ENCODE peak calls at places on chromosomes 4 and X, in five cellular contexts. One of them, this sample, is unnamed.

GRCh38 chr4:48262926-48263325 is 6.7 kb downstream of the TEC start:
- DNase-seq in endodermal cell: no peak
- DNase-seq in thoracic aorta: no peak
- DNase-seq in AG04449: no peak
- DNase-seq in GM20000: no peak
- DNase-seq in this sample: no peak

GRCh38 chrX:96405842-96406241 is 278.8 kb upstream of the DIAPH2 start:
- DNase-seq in endodermal cell: no peak
- DNase-seq in thoracic aorta: no peak
- DNase-seq in AG04449: no peak
- DNase-seq in GM20000: no peak
- DNase-seq in this sample: no peak

GRCh38 chr4:30716158-30716557 is 4.0 kb upstream of the PCDH7 start:
- DNase-seq in endodermal cell: no peak
- DNase-seq in thoracic aorta: no peak
- DNase-seq in AG04449: no peak
- DNase-seq in GM20000: peak
- DNase-seq in this sample: no peak

GRCh38 chr4:76723916-76724315 is 174.0 kb downstream of the SOWAHB start:
- DNase-seq in endodermal cell: no peak
- DNase-seq in thoracic aorta: no peak
- DNase-seq in AG04449: no peak
- DNase-seq in GM20000: no peak
- DNase-seq in this sample: no peak

GRCh38 chr4:99927566-99927965 is 18.9 kb downstream of the DNAJB14 start:
- DNase-seq in endodermal cell: no peak
- DNase-seq in thoracic aorta: no peak
- DNase-seq in AG04449: no peak
- DNase-seq in GM20000: no peak
- DNase-seq in this sample: no peak

GRCh38 chr4:30920043-30920442 is 199.9 kb downstream of the PCDH7 start:
- DNase-seq in endodermal cell: peak
- DNase-seq in thoracic aorta: no peak
- DNase-seq in AG04449: no peak
- DNase-seq in GM20000: no peak
- DNase-seq in this sample: peak

GRCh38 chrX:72083291-72083690 is 48.4 kb downstream of the RTL5 start:
- DNase-seq in endodermal cell: no peak
- DNase-seq in thoracic aorta: no peak
- DNase-seq in AG04449: no peak
- DNase-seq in GM20000: no peak
- DNase-seq in this sample: no peak

GRCh38 chr4:7432531-7433375 is 2.0 kb downstream of the PSAPL1 start:
- DNase-seq in endodermal cell: no peak
- DNase-seq in thoracic aorta: no peak
- DNase-seq in AG04449: no peak
- DNase-seq in GM20000: no peak
- DNase-seq in this sample: no peak

GRCh38 chr4:113404167-113404571 is 354.7 kb downstream of the ANK2 start:
- DNase-seq in endodermal cell: no peak
- DNase-seq in thoracic aorta: no peak
- DNase-seq in AG04449: no peak
- DNase-seq in GM20000: no peak
- DNase-seq in this sample: no peak

GRCh38 chr4:165208741-165209388 is 1.5 kb downstream of the KLHL2 start:
- DNase-seq in endodermal cell: no peak
- DNase-seq in thoracic aorta: no peak
- DNase-seq in AG04449: no peak
- DNase-seq in GM20000: no peak
- DNase-seq in this sample: no peak

GRCh38 chr4:124713213-124713592 is 671 bp upstream of the ANKRD50 start:
- DNase-seq in endodermal cell: peak
- DNase-seq in thoracic aorta: peak
- DNase-seq in AG04449: no peak
- DNase-seq in GM20000: peak
- DNase-seq in this sample: peak

GRCh38 chr4:124710253-124710849 is 2.2 kb downstream of the ANKRD50 start:
- DNase-seq in endodermal cell: peak
- DNase-seq in thoracic aorta: no peak
- DNase-seq in AG04449: no peak
- DNase-seq in GM20000: no peak
- DNase-seq in this sample: no peak

GRCh38 chr4:124712417-124713212 is at the start of gene ANKRD50:
- DNase-seq in endodermal cell: peak
- DNase-seq in thoracic aorta: peak
- DNase-seq in AG04449: peak
- DNase-seq in GM20000: peak
- DNase-seq in this sample: peak

GRCh38 chr4:124710911-124711310 is 1.6 kb downstream of the ANKRD50 start:
- DNase-seq in endodermal cell: no peak
- DNase-seq in thoracic aorta: no peak
- DNase-seq in AG04449: no peak
- DNase-seq in GM20000: no peak
- DNase-seq in this sample: no peak

GRCh38 chr4:124711469-124712416 is 789 bp downstream of the ANKRD50 start:
- DNase-seq in endodermal cell: peak
- DNase-seq in thoracic aorta: no peak
- DNase-seq in AG04449: no peak
- DNase-seq in GM20000: peak
- DNase-seq in this sample: peak
- TF ChIP-seq CTCF in endodermal cell: no peak
- TF ChIP-seq CTCF in thoracic aorta: no peak
- TF ChIP-seq CTCF in AG04449: no peak
- TF ChIP-seq CTCF in GM20000: no peak
- TF ChIP-seq CTCF in this sample: no peak

DNA sequence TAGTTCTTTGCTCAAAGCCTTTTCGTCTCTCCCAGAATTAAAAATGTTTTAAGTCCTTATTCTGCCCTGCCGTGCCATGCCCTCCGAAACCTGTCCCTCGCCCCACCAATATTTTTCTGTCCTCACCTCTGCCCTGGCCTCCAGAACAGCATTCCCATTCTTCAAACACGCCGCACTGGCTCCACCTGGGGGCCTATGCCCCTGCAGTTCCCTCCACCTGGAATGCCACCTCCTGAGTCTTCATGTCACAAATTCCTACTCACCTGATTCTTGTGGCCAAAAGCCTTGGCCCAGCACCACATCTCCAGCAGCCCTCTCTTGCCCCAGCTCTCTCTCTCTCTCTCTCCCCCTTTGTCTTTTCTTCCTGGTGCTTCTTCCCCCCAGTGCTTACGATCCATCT is 91.6 kb downstream of the APBB2 start:
- DNase-seq in endodermal cell: peak
- DNase-seq in thoracic aorta: no peak
- DNase-seq in AG04449: no peak
- DNase-seq in GM20000: no peak
- DNase-seq in this sample: no peak
- TF ChIP-seq CTCF in endodermal cell: peak
- TF ChIP-seq CTCF in thoracic aorta: no peak
- TF ChIP-seq CTCF in AG04449: no peak
- TF ChIP-seq CTCF in GM20000: no peak
- TF ChIP-seq CTCF in this sample: no peak

GRCh38 chr4:6192245-6192644 is 8.1 kb downstream of the JAKMIP1 start:
- DNase-seq in endodermal cell: no peak
- DNase-seq in thoracic aorta: no peak
- DNase-seq in AG04449: no peak
- DNase-seq in GM20000: no peak
- DNase-seq in this sample: no peak
- TF ChIP-seq CTCF in endodermal cell: no peak
- TF ChIP-seq CTCF in thoracic aorta: no peak
- TF ChIP-seq CTCF in AG04449: no peak
- TF ChIP-seq CTCF in GM20000: no peak
- TF ChIP-seq CTCF in this sample: no peak

GRCh38 chr4:3407930-3408792 is 33.6 kb upstream of the HGFAC start:
- DNase-seq in endodermal cell: peak
- DNase-seq in thoracic aorta: no peak
- DNase-seq in AG04449: no peak
- DNase-seq in GM20000: no peak
- DNase-seq in this sample: no peak
- TF ChIP-seq CTCF in endodermal cell: no peak
- TF ChIP-seq CTCF in thoracic aorta: no peak
- TF ChIP-seq CTCF in AG04449: no peak
- TF ChIP-seq CTCF in GM20000: no peak
- TF ChIP-seq CTCF in this sample: no peak

GRCh38 chrX:73838123-73838522 is 275.1 kb downstream of the CHIC1 start:
- DNase-seq in endodermal cell: no peak
- DNase-seq in thoracic aorta: no peak
- DNase-seq in AG04449: no peak
- DNase-seq in GM20000: no peak
- DNase-seq in this sample: no peak

GRCh38 chrX:73839152-73839551 is 276.2 kb downstream of the CHIC1 start:
- DNase-seq in endodermal cell: no peak
- DNase-seq in thoracic aorta: no peak
- DNase-seq in AG04449: no peak
- DNase-seq in GM20000: no peak
- DNase-seq in this sample: no peak

GRCh38 chrX:73840120-73840924 is 277.3 kb downstream of the CHIC1 start:
- DNase-seq in endodermal cell: no peak
- DNase-seq in thoracic aorta: no peak
- DNase-seq in AG04449: no peak
- DNase-seq in GM20000: no peak
- DNase-seq in this sample: no peak

GRCh38 chrX:73842541-73843234 is 279.7 kb downstream of the CHIC1 start:
- DNase-seq in endodermal cell: no peak
- DNase-seq in thoracic aorta: no peak
- DNase-seq in AG04449: no peak
- DNase-seq in GM20000: no peak
- DNase-seq in this sample: no peak

GRCh38 chrX:73841337-73841736 is 278.3 kb downstream of the CHIC1 start:
- DNase-seq in endodermal cell: no peak
- DNase-seq in thoracic aorta: no peak
- DNase-seq in AG04449: no peak
- DNase-seq in GM20000: no peak
- DNase-seq in this sample: no peak
- TF ChIP-seq CTCF in endodermal cell: no peak
- TF ChIP-seq CTCF in thoracic aorta: no peak
- TF ChIP-seq CTCF in AG04449: no peak
- TF ChIP-seq CTCF in GM20000: no peak
- TF ChIP-seq CTCF in this sample: no peak

DNA sequence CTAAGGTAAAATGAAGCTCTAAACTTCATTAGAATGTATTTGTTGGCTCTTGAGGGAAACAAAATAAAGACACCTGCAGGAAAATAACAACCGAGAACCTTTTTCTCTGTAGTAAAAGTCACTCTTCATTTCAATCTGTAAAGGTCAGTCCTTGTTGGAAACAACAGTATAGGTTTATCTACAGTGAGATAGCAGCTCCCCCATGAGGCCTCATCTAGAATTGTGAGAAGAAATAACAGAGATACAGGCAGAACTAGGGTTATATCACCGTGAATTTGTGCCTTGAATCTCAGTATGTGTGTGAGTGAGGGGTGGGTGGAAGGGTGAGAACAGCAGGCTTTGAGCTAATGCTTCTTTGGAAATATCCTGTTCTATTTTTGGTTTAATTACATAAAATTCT is 107.8 kb upstream of the FMR1 start:
- DNase-seq in endodermal cell: no peak
- DNase-seq in thoracic aorta: no peak
- DNase-seq in AG04449: no peak
- DNase-seq in GM20000: peak
- DNase-seq in this sample: no peak
- TF ChIP-seq CTCF in endodermal cell: peak
- TF ChIP-seq CTCF in thoracic aorta: no peak
- TF ChIP-seq CTCF in AG04449: no peak
- TF ChIP-seq CTCF in GM20000: peak
- TF ChIP-seq CTCF in this sample: peak

GRCh38 chr4:152235718-152236117 is 300.2 kb downstream of the FBXW7 start:
- DNase-seq in endodermal cell: no peak
- DNase-seq in thoracic aorta: no peak
- DNase-seq in AG04449: no peak
- DNase-seq in GM20000: no peak
- DNase-seq in this sample: no peak
- TF ChIP-seq CTCF in endodermal cell: peak
- TF ChIP-seq CTCF in thoracic aorta: no peak
- TF ChIP-seq CTCF in AG04449: no peak
- TF ChIP-seq CTCF in GM20000: no peak
- TF ChIP-seq CTCF in this sample: no peak

GRCh38 chrX:22666441-22666840 is 333.3 kb upstream of the DDX53 start:
- DNase-seq in endodermal cell: peak
- DNase-seq in thoracic aorta: no peak
- DNase-seq in AG04449: no peak
- DNase-seq in GM20000: peak
- DNase-seq in this sample: peak
- TF ChIP-seq CTCF in endodermal cell: peak
- TF ChIP-seq CTCF in thoracic aorta: no peak
- TF ChIP-seq CTCF in AG04449: no peak
- TF ChIP-seq CTCF in GM20000: peak
- TF ChIP-seq CTCF in this sample: no peak

GRCh38 chr4:146343776-146344175 is 129.4 kb downstream of the REELD1 start:
- DNase-seq in endodermal cell: no peak
- DNase-seq in thoracic aorta: no peak
- DNase-seq in AG04449: no peak
- DNase-seq in GM20000: no peak
- DNase-seq in this sample: no peak

GRCh38 chr4:146343199-146343598 is 128.9 kb downstream of the REELD1 start:
- DNase-seq in endodermal cell: no peak
- DNase-seq in thoracic aorta: no peak
- DNase-seq in AG04449: no peak
- DNase-seq in GM20000: no peak
- DNase-seq in this sample: no peak

GRCh38 chr4:146338512-146338911 is 124.2 kb downstream of the REELD1 start:
- DNase-seq in endodermal cell: no peak
- DNase-seq in thoracic aorta: no peak
- DNase-seq in AG04449: no peak
- DNase-seq in GM20000: no peak
- DNase-seq in this sample: no peak

GRCh38 chr4:146342600-146343192 is 128.4 kb downstream of the REELD1 start:
- DNase-seq in endodermal cell: no peak
- DNase-seq in thoracic aorta: no peak
- DNase-seq in AG04449: no peak
- DNase-seq in GM20000: peak
- DNase-seq in this sample: peak

DNA sequence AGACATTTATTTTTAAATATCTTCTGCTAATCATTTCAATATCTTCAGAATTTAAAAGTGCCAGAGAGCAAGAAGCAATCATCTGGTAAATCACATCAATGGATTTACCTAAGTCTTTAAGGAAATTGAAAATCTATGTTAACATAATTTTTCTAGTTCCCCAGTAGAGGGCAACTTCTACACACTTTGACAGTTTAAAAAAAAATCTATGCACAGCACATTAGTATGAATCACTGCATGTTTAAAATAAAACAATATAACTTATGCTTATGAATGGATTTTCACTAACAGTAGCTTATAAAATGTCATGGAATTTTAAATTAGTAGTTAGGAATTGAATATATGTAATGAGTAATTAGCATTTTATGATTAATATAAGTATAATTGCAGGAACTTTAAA is 126.5 kb downstream of the REELD1 start:
- DNase-seq in endodermal cell: no peak
- DNase-seq in thoracic aorta: no peak
- DNase-seq in AG04449: no peak
- DNase-seq in GM20000: no peak
- DNase-seq in this sample: no peak
- TF ChIP-seq CTCF in endodermal cell: peak
- TF ChIP-seq CTCF in thoracic aorta: peak
- TF ChIP-seq CTCF in AG04449: peak
- TF ChIP-seq CTCF in GM20000: peak
- TF ChIP-seq CTCF in this sample: peak